ENCODE peak calls at places on chromosomes 5 and 9, in eight cellular contexts. M is HFFc6; P is CD4-positive, alpha-beta T cell; X is CD8-positive, alpha-beta T cell; V is activated T-cell treated with anti-CD3 and anti-CD28 coated beads for 1 hour; W is GM20000; H is NCI-H226; J is SW 1271. Y is an unnamed sample.

GRCh38 chr9:3074247-3074646 is 230.4 kb upstream of the PUM3 start:
- DNase-seq in V (no peak), W (no peak), M (no peak), X (no peak), J (no peak), P (no peak), H (no peak), Y (no peak)

GRCh38 chr9:94783121-94783664 is 56.7 kb downstream of the AOPEP start:
- DNase-seq in M (peak; percentile 94), W (peak; percentile 48), V (peak; percentile 5), P (peak; percentile 26), X (peak; percentile 32), H (peak; percentile 97), J (peak; percentile 57), Y (peak; percentile 88)

GRCh38 chr9:114470121-114470520 is 35.2 kb downstream of the WHRN start:
- DNase-seq in X (no peak), M (no peak), P (no peak), W (no peak), H (no peak), J (no peak), V (no peak), Y (no peak)

GRCh38 chr5:15026506-15026905 is 154.9 kb upstream of the ANKH start:
- DNase-seq in P (no peak), H (no peak), J (no peak), M (no peak), W (no peak), X (no peak), V (no peak), Y (no peak)

GRCh38 chr5:9932770-9933169 is 302.6 kb upstream of the TAS2R1 start:
- DNase-seq in X (no peak), J (no peak), W (no peak), M (peak; percentile 60), H (peak; percentile 78), V (no peak), P (no peak), Y (no peak)

GRCh38 chr9:81687521-81688261 is 1.7 kb downstream of the TLE1 start:
- DNase-seq in M (no peak), V (no peak), X (no peak), H (no peak), P (no peak), W (peak; percentile 34), J (no peak), Y (no peak)

GRCh38 chr9:109190151-109190550 is 23.1 kb upstream of the FRRS1L start:
- DNase-seq in W (no peak), J (no peak), X (no peak), M (no peak), H (peak; percentile 58), P (no peak), V (no peak), Y (peak; percentile 31)

GRCh38 chr9:113570749-113571711 is 107.5 kb downstream of the RGS3 start:
- DNase-seq in X (no peak), V (no peak), J (no peak), M (no peak), H (peak; percentile 82), W (no peak), P (no peak), Y (no peak)

GRCh38 chr5:77390222-77390621 is 101.9 kb downstream of the WDR41 start:
- DNase-seq in P (no peak), W (no peak), V (no peak), H (no peak), J (no peak), M (no peak), X (no peak), Y (no peak)

GRCh38 chr9:98708933-98709911 is at the start of gene GABBR2:
- DNase-seq in W (peak; percentile 22), M (no peak), H (no peak), X (no peak), P (no peak), V (no peak), J (no peak), Y (peak; percentile 1)

GRCh38 chr5:43602456-43602817 is 543 bp upstream of the NNT start:
- DNase-seq in P (no peak), H (no peak), V (peak; percentile 2), M (peak; percentile 43), J (no peak), X (peak; percentile 5), W (peak; percentile 32), Y (peak; percentile 33)

GRCh38 chr9:135906291-135907005 is 898 bp downstream of the CAMSAP1 start:
- DNase-seq in X (no peak), P (no peak), M (peak; percentile 18), H (no peak), J (no peak), W (no peak), V (no peak), Y (peak; percentile 47)

GRCh38 chr9:135251996-135252760 is 164.7 kb downstream of the OLFM1 start:
- DNase-seq in P (no peak), V (no peak), J (no peak), H (no peak), X (no peak), M (no peak), W (no peak), Y (no peak)

GRCh38 chr5:59042683-59043082 is 459.8 kb downstream of the RAB3C start:
- DNase-seq in M (no peak), H (no peak), J (no peak), P (no peak), X (no peak), W (no peak), V (no peak), Y (no peak)

GRCh38 chr9:18678846-18679245 is 204.9 kb downstream of the ADAMTSL1 start:
- DNase-seq in P (no peak), X (no peak), H (no peak), W (no peak), V (no peak), M (no peak), J (no peak), Y (no peak)

GRCh38 chr9:33924978-33925797 is 108.2 kb downstream of the UBE2R2 start:
- DNase-seq in X (no peak), M (peak; percentile 60), P (no peak), J (no peak), W (peak; percentile 47), H (no peak), V (no peak), Y (no peak)

GRCh38 chr5:33257807-33258491 is 182.8 kb upstream of the TARS1 start:
- DNase-seq in W (no peak), J (no peak), X (no peak), M (peak; percentile 78), H (peak; percentile 57), P (no peak), V (no peak), Y (peak; percentile 48)

GRCh38 chr5:144406463-144406862 is 235.8 kb downstream of the KCTD16 start:
- DNase-seq in V (no peak), W (no peak), P (no peak), M (no peak), H (no peak), J (no peak), X (no peak), Y (no peak)

GRCh38 chr9:15295761-15296405 is 11.1 kb downstream of the TTC39B start:
- DNase-seq in H (peak; percentile 37), W (peak; percentile 52), P (no peak), M (peak; percentile 61), X (no peak), V (no peak), J (no peak), Y (no peak)

GRCh38 chr9:92426501-92426900 is 2.2 kb upstream of the OMD start:
- DNase-seq in V (no peak), M (no peak), P (no peak), J (no peak), X (no peak), H (no peak), W (no peak), Y (no peak)

GRCh38 chr9:35659340-35659739 is 1.2 kb downstream of the CCDC107 start:
- DNase-seq in H (no peak), M (peak; percentile 76), P (no peak), X (no peak), J (no peak), V (no peak), W (no peak), Y (peak; percentile 79)

GRCh38 chr5:58648846-58649245 is 66.0 kb downstream of the RAB3C start:
- DNase-seq in W (no peak), X (no peak), M (no peak), V (no peak), J (no peak), H (no peak), P (no peak), Y (no peak)

GRCh38 chr5:73299017-73299630 is 126.1 kb downstream of the TMEM174 start:
- DNase-seq in X (no peak), V (no peak), W (peak; percentile 51), M (no peak), P (no peak), H (no peak), J (no peak), Y (no peak)

GRCh38 chr5:145660897-145661650 is 174.1 kb downstream of the PRELID2 start:
- DNase-seq in W (no peak), J (no peak), P (no peak), V (no peak), H (no peak), X (no peak), M (no peak), Y (no peak)

GRCh38 chr5:63032343-63032742 is 453.7 kb downstream of the LRRC70 start:
- DNase-seq in W (no peak), J (no peak), P (no peak), V (no peak), H (no peak), X (no peak), M (no peak), Y (no peak)

GRCh38 chr9:78296208-78296892 is 575 bp upstream of the PSAT1 start:
- DNase-seq in X (no peak), M (peak; percentile 25), W (peak; percentile 24), J (no peak), V (no peak), H (peak; percentile 3), P (no peak), Y (no peak)

GRCh38 chr9:121735065-121735791 is 83.8 kb downstream of the DAB2IP start:
- DNase-seq in X (no peak), H (peak; percentile 58), M (peak; percentile 62), P (no peak), V (no peak), W (peak; percentile 64), J (no peak), Y (no peak)

GRCh38 chr5:55742778-55743177 is 4.9 kb downstream of the DDX4 start:
- DNase-seq in J (no peak), H (no peak), P (no peak), V (no peak), M (no peak), W (no peak), X (no peak), Y (no peak)

GRCh38 chr5:69414885-69415583 is at the start of gene MARVELD2:
- DNase-seq in P (peak; percentile 19), J (no peak), M (no peak), X (peak; percentile 37), H (peak; percentile 68), V (peak; percentile 33), W (peak; percentile 80), Y (peak; percentile 63)

GRCh38 chr5:157597277-157597676 is 21.7 kb upstream of the ADAM19 start:
- DNase-seq in H (no peak), V (no peak), M (no peak), P (no peak), X (no peak), W (no peak), J (no peak), Y (no peak)

GRCh38 chr5:142611154-142611553 is 74.7 kb downstream of the FGF1 start:
- DNase-seq in X (peak; percentile 53), P (peak; percentile 56), J (no peak), M (peak; percentile 45), V (peak; percentile 46), H (peak; percentile 33), W (peak; percentile 60), Y (no peak)

GRCh38 chr5:164191240-164191639 is 685.8 kb downstream of the MAT2B start:
- DNase-seq in M (no peak), X (no peak), P (no peak), V (no peak), H (no peak), W (no peak), J (no peak), Y (no peak)

GRCh38 chr9:124661184-124661755 is 109.8 kb downstream of the NR6A1 start:
- DNase-seq in X (no peak), J (no peak), M (no peak), V (no peak), W (no peak), P (no peak), H (no peak), Y (no peak)

GRCh38 chr9:123368481-123369153 is 12.6 kb downstream of the CRB2 start:
- DNase-seq in X (no peak), J (no peak), V (no peak), P (no peak), W (no peak), H (peak; percentile 82), M (no peak), Y (no peak)